ENCODE peak calls at places on chromosomes 5 and 9, in four cellular contexts. One of them, this sample, is unnamed.

GRCh38 chr9:68791169-68791568 is 86.1 kb downstream of the PIP5K1B start:
- DNase-seq in dorsolateral prefrontal cortex: no peak
- DNase-seq in uterus: no peak
- DNase-seq in IMR-90: no peak
- DNase-seq in this sample: no peak

GRCh38 chr5:8568858-8569257 is 699.9 kb downstream of the MTRR start:
- DNase-seq in uterus: no peak
- DNase-seq in dorsolateral prefrontal cortex: no peak
- DNase-seq in IMR-90: no peak
- DNase-seq in this sample: no peak

GRCh38 chr5:94268226-94268625 is 350.2 kb downstream of the KIAA0825 start:
- DNase-seq in dorsolateral prefrontal cortex: no peak
- DNase-seq in uterus: no peak
- DNase-seq in IMR-90: no peak
- DNase-seq in this sample: no peak

GRCh38 chr9:82531795-82532194 is 531.1 kb downstream of the RASEF start:
- DNase-seq in dorsolateral prefrontal cortex: no peak
- DNase-seq in uterus: no peak
- DNase-seq in IMR-90: no peak
- DNase-seq in this sample: no peak

GRCh38 chr9:131598121-131598520 is 52.8 kb downstream of the PRRT1B start:
- DNase-seq in uterus: no peak
- DNase-seq in IMR-90: no peak
- DNase-seq in dorsolateral prefrontal cortex: peak; percentile 57
- DNase-seq in this sample: no peak

GRCh38 chr5:131745594-131746175 is 51.1 kb downstream of the FNIP1 start:
- DNase-seq in uterus: no peak
- DNase-seq in dorsolateral prefrontal cortex: no peak
- DNase-seq in IMR-90: peak; percentile 20
- DNase-seq in this sample: no peak

GRCh38 chr5:161233553-161233952 is 313.0 kb downstream of the GABRB2 start:
- DNase-seq in IMR-90: no peak
- DNase-seq in uterus: no peak
- DNase-seq in dorsolateral prefrontal cortex: no peak
- DNase-seq in this sample: no peak

GRCh38 chr9:132125944-132126720 is 35.7 kb upstream of the NTNG2 start:
- DNase-seq in uterus: no peak
- DNase-seq in IMR-90: no peak
- DNase-seq in dorsolateral prefrontal cortex: no peak
- DNase-seq in this sample: no peak

GRCh38 chr5:161287436-161287835 is 259.1 kb downstream of the GABRB2 start:
- DNase-seq in IMR-90: no peak
- DNase-seq in dorsolateral prefrontal cortex: no peak
- DNase-seq in uterus: no peak
- DNase-seq in this sample: no peak

GRCh38 chr5:64977779-64978178 is 209.0 kb downstream of the CWC27 start:
- DNase-seq in IMR-90: peak; percentile 26
- DNase-seq in dorsolateral prefrontal cortex: no peak
- DNase-seq in uterus: peak; percentile 74
- DNase-seq in this sample: no peak

GRCh38 chr9:92484563-92484962 is 2.3 kb upstream of the ASPN start:
- DNase-seq in uterus: no peak
- DNase-seq in dorsolateral prefrontal cortex: no peak
- DNase-seq in IMR-90: no peak
- DNase-seq in this sample: no peak

GRCh38 chr5:38531518-38531917 is 24.9 kb downstream of the LIFR start:
- DNase-seq in uterus: no peak
- DNase-seq in IMR-90: no peak
- DNase-seq in dorsolateral prefrontal cortex: no peak
- DNase-seq in this sample: no peak

DNA sequence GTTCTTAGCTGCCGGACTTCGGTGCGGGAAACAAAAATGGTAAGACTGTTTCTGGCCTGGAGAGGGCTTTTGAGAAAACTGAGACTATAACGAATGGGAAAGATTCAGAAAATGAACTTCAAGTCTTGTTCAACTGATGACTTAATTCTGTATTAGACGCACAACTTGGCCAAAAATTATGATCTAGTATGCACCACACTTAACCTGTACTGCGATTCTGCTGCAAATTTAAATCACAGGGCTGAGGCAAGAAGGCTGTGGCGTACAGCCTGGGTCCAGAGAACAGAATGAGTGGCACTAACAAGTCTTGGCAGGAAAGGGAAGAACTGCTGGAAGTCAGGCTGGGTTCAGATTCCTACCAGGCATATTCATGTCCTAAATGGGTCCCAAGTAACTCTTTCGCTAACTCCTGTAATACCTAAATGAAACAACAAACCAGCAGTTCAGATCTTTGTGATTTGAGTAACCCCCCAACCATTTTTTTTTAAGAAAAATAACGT is 781 bp upstream of the COL23A1 start:
- DNase-seq in IMR-90: peak; percentile 4
- DNase-seq in dorsolateral prefrontal cortex: no peak
- DNase-seq in uterus: no peak
- DNase-seq in this sample: no peak
- TF ChIP-seq CTCF in IMR-90: no peak
- TF ChIP-seq CTCF in dorsolateral prefrontal cortex: no peak
- TF ChIP-seq CTCF in uterus: no peak
- TF ChIP-seq CTCF in this sample: peak; percentile 63

DNA sequence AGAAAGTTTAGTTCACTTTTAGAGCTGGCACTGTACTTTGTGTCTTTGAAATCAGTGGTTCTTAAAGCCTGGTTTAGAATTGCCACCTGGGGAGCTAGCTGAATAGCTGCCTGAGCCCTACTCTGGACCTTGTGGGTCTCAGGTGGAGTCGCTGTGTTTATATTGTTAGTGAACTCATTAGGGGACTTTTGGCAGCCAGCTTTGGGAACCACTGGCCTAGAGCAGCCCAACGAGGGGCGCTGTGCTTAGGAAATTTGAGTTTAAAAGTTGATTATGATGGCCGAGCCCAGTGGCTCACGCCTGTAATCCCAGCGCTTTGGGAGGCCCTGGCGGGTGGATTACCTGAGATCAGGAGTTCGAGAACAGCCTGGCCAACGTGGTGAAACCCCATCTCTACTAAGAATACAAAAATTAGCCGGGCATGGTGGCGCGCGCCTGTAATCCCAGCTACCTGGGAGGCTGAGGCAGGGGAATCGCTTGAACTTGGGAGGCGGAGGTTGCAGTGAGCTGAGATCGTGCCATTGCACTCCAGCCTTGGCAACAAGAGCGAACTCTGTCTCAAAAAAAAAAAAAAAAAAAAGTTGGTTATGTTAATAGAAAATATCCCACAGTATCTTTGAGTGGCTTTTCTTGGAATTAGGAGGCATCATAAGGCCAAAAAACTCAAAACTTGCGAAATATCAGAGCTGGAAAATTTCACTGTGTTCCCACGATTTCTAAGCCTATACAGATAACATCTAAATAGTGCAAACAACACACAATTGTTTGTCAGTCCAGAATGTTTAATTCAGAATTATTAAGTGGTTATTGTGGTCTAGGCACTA is 781 bp downstream of the MCCC2 start:
- DNase-seq in IMR-90: no peak
- DNase-seq in dorsolateral prefrontal cortex: no peak
- DNase-seq in uterus: no peak
- DNase-seq in this sample: no peak
- TF ChIP-seq CTCF in IMR-90: no peak
- TF ChIP-seq CTCF in dorsolateral prefrontal cortex: no peak
- TF ChIP-seq CTCF in uterus: no peak
- TF ChIP-seq CTCF in this sample: peak; percentile 29

GRCh38 chr5:103605277-103605676 is 42.7 kb upstream of the NUDT12 start:
- DNase-seq in uterus: no peak
- DNase-seq in IMR-90: no peak
- DNase-seq in dorsolateral prefrontal cortex: no peak
- DNase-seq in this sample: no peak

GRCh38 chr5:103598997-103599556 is 36.5 kb upstream of the NUDT12 start:
- DNase-seq in uterus: no peak
- DNase-seq in dorsolateral prefrontal cortex: no peak
- DNase-seq in IMR-90: peak; percentile 11
- DNase-seq in this sample: no peak

GRCh38 chr5:103602465-103602864 is 39.9 kb upstream of the NUDT12 start:
- DNase-seq in IMR-90: no peak
- DNase-seq in uterus: no peak
- DNase-seq in dorsolateral prefrontal cortex: no peak
- DNase-seq in this sample: no peak

DNA sequence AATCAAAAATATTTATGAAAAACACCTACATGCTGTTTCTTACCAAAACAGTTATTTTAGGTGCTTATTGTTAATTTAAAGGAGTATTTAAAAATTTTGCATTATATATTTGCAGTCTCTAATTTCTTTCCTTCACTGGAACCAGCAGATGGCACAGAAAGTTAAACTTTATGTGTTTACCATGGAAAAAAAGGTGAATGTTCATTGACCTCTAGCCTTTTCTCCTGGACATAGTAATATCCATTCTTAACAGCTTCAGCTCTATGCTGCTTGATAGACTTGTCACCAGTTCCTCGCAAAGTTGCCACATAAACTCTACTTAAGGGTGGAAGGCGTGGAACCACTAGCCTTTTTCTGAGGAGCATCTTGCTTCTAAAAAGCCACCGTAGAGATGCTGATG is 38.7 kb upstream of the NUDT12 start:
- DNase-seq in uterus: no peak
- DNase-seq in dorsolateral prefrontal cortex: no peak
- DNase-seq in IMR-90: no peak
- DNase-seq in this sample: no peak
- TF ChIP-seq CTCF in uterus: no peak
- TF ChIP-seq CTCF in dorsolateral prefrontal cortex: no peak
- TF ChIP-seq CTCF in IMR-90: no peak
- TF ChIP-seq CTCF in this sample: no peak

GRCh38 chr5:78129632-78130031 is 164.9 kb downstream of the AP3B1 start:
- DNase-seq in dorsolateral prefrontal cortex: no peak
- DNase-seq in IMR-90: no peak
- DNase-seq in uterus: no peak
- DNase-seq in this sample: no peak

GRCh38 chr5:78133423-78133822 is 161.1 kb downstream of the AP3B1 start:
- DNase-seq in uterus: no peak
- DNase-seq in IMR-90: no peak
- DNase-seq in dorsolateral prefrontal cortex: no peak
- DNase-seq in this sample: no peak

GRCh38 chr5:78132507-78132906 is 162.0 kb downstream of the AP3B1 start:
- DNase-seq in dorsolateral prefrontal cortex: no peak
- DNase-seq in IMR-90: no peak
- DNase-seq in uterus: no peak
- DNase-seq in this sample: no peak

DNA sequence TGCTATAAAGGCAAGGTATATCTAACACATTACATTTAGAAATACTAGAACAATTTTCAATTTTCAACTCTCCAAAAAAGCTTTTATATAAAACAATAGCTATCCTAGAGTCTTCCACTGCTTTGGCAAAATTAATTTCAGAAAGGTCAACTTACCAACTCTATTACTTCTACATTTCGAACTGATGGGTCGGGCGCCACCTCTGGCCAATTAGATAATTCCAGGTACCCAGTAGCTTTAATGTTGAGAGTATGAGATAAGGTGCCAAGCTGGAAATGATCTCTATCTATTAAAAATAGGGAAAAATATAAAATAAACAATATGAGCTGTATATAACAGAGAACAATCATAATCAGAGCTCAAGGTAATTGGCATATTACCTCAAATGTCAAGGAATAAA is 166.6 kb downstream of the AP3B1 start:
- DNase-seq in uterus: no peak
- DNase-seq in dorsolateral prefrontal cortex: no peak
- DNase-seq in IMR-90: no peak
- DNase-seq in this sample: no peak
- TF ChIP-seq CTCF in uterus: no peak
- TF ChIP-seq CTCF in dorsolateral prefrontal cortex: no peak
- TF ChIP-seq CTCF in IMR-90: no peak
- TF ChIP-seq CTCF in this sample: peak; percentile 63

GRCh38 chr9:6614489-6614888 is 31.0 kb downstream of the GLDC start:
- DNase-seq in uterus: no peak
- DNase-seq in dorsolateral prefrontal cortex: no peak
- DNase-seq in IMR-90: no peak
- DNase-seq in this sample: no peak
- TF ChIP-seq CTCF in uterus: no peak
- TF ChIP-seq CTCF in dorsolateral prefrontal cortex: no peak
- TF ChIP-seq CTCF in IMR-90: no peak
- TF ChIP-seq CTCF in this sample: no peak

DNA sequence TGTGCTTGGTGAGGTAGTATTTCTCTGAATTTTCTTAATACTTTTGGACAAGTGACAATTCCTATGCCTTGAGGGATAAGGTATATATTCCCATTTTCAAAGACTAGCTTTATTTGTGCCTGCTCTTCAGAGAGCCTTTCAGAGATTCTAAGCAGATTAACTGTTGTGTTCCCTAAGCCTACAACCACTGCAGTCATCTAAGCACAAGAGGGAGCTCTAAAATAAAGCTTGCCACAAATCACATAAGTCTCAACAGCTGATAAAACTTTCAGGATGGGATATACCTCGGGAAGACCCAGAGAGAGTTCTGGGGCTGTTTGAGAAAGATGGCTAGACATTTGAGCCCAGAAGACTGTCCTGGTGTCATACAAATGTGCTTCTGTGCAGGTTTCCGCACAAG is 157.3 kb downstream of the CYLC2 start:
- DNase-seq in uterus: no peak
- DNase-seq in dorsolateral prefrontal cortex: no peak
- DNase-seq in IMR-90: no peak
- DNase-seq in this sample: no peak
- TF ChIP-seq CTCF in uterus: no peak
- TF ChIP-seq CTCF in dorsolateral prefrontal cortex: no peak
- TF ChIP-seq CTCF in IMR-90: no peak
- TF ChIP-seq CTCF in this sample: no peak

GRCh38 chr9:96242829-96243228 is 59.1 kb downstream of the HSD17B3 start:
- DNase-seq in uterus: no peak
- DNase-seq in dorsolateral prefrontal cortex: no peak
- DNase-seq in IMR-90: no peak
- DNase-seq in this sample: no peak

GRCh38 chr9:96246267-96246671 is 55.7 kb downstream of the HSD17B3 start:
- DNase-seq in dorsolateral prefrontal cortex: no peak
- DNase-seq in uterus: no peak
- DNase-seq in IMR-90: no peak
- DNase-seq in this sample: no peak

GRCh38 chr9:96241391-96241809 is 60.6 kb downstream of the HSD17B3 start:
- DNase-seq in IMR-90: no peak
- DNase-seq in dorsolateral prefrontal cortex: no peak
- DNase-seq in uterus: no peak
- DNase-seq in this sample: no peak

GRCh38 chr9:96243798-96244197 is 58.2 kb downstream of the HSD17B3 start:
- DNase-seq in dorsolateral prefrontal cortex: no peak
- DNase-seq in IMR-90: no peak
- DNase-seq in uterus: no peak
- DNase-seq in this sample: no peak

DNA sequence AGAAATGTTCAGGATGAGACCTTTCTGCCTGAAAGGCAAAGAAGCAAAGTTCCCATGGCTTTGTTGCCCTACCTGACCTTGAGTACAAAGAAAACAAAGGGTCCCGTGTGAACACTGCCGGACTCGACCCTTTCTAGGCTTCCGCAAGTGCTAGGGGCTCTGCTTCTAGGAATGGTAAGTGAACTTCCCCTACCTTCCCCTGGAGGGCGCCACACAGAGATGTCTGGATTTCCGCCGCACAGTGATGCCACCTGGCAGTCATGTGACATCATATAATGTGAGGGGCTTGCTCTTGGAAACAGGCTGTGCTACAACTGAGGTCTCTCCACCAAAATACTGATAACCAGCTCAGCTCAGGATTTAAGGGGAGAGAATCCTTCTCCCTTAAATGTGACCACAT is 56.6 kb downstream of the HSD17B3 start:
- DNase-seq in dorsolateral prefrontal cortex: no peak
- DNase-seq in uterus: no peak
- DNase-seq in IMR-90: no peak
- DNase-seq in this sample: no peak
- TF ChIP-seq CTCF in dorsolateral prefrontal cortex: no peak
- TF ChIP-seq CTCF in uterus: no peak
- TF ChIP-seq CTCF in IMR-90: no peak
- TF ChIP-seq CTCF in this sample: peak; percentile 51

This sample was measured in chondrocyte.